ENCODE peak calls at places on chromosomes 1 and 21, in five cellular contexts. E is OCI-LY7, D is stomach, G is pancreas, T is cardiac muscle cell. Y is an unnamed sample.

GRCh38 chr1:179805291-179806195 is 62.5 kb downstream of the FAM163A start:
- DNase-seq in E (no peak), D (no peak), T (peak), G (no peak), Y (no peak)

GRCh38 chr21:33265664-33266049 is 510 bp upstream of the IL10RB start:
- DNase-seq in G (no peak), E (peak), D (peak), T (no peak), Y (no peak)

GRCh38 chr1:218611916-218612580 is 266.9 kb downstream of the TGFB2 start:
- DNase-seq in E (no peak), D (no peak), T (no peak), G (no peak), Y (no peak)

GRCh38 chr1:74534241-74534640 is 21.8 kb upstream of the LRRC53 start:
- DNase-seq in T (no peak), D (no peak), G (no peak), E (no peak), Y (no peak)

GRCh38 chr1:162276493-162276892 is 100.2 kb downstream of the SPATA46 start:
- DNase-seq in T (peak), D (no peak), E (peak), G (no peak), Y (no peak)

GRCh38 chr1:8987881-8988617 is 38.2 kb downstream of the SLC2A7 start:
- DNase-seq in G (peak), T (peak), D (peak), E (peak), Y (peak)

GRCh38 chr21:17673261-17674020 is 60.7 kb upstream of the BTG3 start:
- DNase-seq in T (peak), D (no peak), G (no peak), E (no peak), Y (no peak)

GRCh38 chr21:35367558-35367957 is 318.5 kb upstream of the RUNX1 start:
- DNase-seq in E (no peak), D (no peak), G (no peak), T (no peak), Y (no peak)

GRCh38 chr1:61842863-61843514 is 100.7 kb downstream of the PATJ start:
- DNase-seq in E (no peak), T (peak), G (no peak), D (no peak), Y (peak)

GRCh38 chr1:24027838-24028468 is 47.8 kb upstream of the SRSF10 start:
- DNase-seq in D (no peak), T (peak), G (no peak), E (peak), Y (no peak)

GRCh38 chr1:4215391-4215790 is 315.3 kb upstream of the C1orf174 start:
- DNase-seq in D (no peak), T (no peak), G (no peak), E (no peak), Y (no peak)

GRCh38 chr1:183180213-183180612 is 5.9 kb upstream of the LAMC2 start:
- DNase-seq in E (no peak), D (peak), T (peak), G (peak), Y (no peak)

GRCh38 chr1:23273450-23274133 is 56.3 kb upstream of the HTR1D start:
- DNase-seq in T (peak), G (no peak), E (no peak), D (no peak), Y (no peak)

GRCh38 chr1:29332204-29332603 is 95.9 kb downstream of the PTPRU start:
- DNase-seq in D (no peak), T (peak), E (peak), G (peak), Y (no peak)

GRCh38 chr1:23777979-23778814 is at the start of gene PITHD1:
- DNase-seq in G (peak), E (peak), D (peak), T (peak), Y (peak)

GRCh38 chr1:19418503-19418971 is 66.8 kb downstream of the CAPZB start:
- DNase-seq in E (no peak), G (no peak), D (no peak), T (no peak), Y (no peak)

GRCh38 chr1:110465038-110465813 is 14.3 kb downstream of the PROK1 start:
- DNase-seq in G (no peak), D (no peak), E (no peak), T (no peak), Y (no peak)

GRCh38 chr21:42439284-42440186 is 35.8 kb downstream of the UBASH3A start:
- DNase-seq in G (no peak), E (no peak), D (no peak), T (no peak), Y (no peak)

GRCh38 chr1:224456637-224456953 is 22.0 kb upstream of the WDR26 start:
- DNase-seq in E (no peak), G (no peak), D (no peak), T (no peak), Y (no peak)

GRCh38 chr1:207025144-207025880 is 7.2 kb downstream of the C1orf116 start:
- DNase-seq in G (no peak), D (peak), E (no peak), T (peak), Y (no peak)

GRCh38 chr1:53475661-53476060 is 16.5 kb downstream of the DMRTB1 start:
- DNase-seq in T (no peak), G (no peak), D (no peak), E (no peak), Y (no peak)

GRCh38 chr1:157968951-157969350 is 24.5 kb upstream of the KIRREL1 start:
- DNase-seq in T (peak), D (no peak), G (no peak), E (no peak), Y (no peak)

GRCh38 chr1:165144757-165145397 is 211.6 kb downstream of the LMX1A start:
- DNase-seq in G (peak), D (peak), E (peak), T (peak), Y (peak)

GRCh38 chr1:8866792-8867415 is 11.6 kb downstream of the ENO1 start:
- DNase-seq in E (no peak), T (no peak), G (no peak), D (no peak), Y (no peak)

GRCh38 chr1:183349201-183349711 is 68.9 kb downstream of the NMNAT2 start:
- DNase-seq in G (no peak), E (no peak), T (peak), D (no peak), Y (peak)

GRCh38 chr1:115204529-115204928 is 115.2 kb upstream of the TSPAN2 start:
- DNase-seq in G (no peak), D (no peak), T (peak), E (no peak), Y (no peak)

GRCh38 chr1:21752186-21752585 is 30.8 kb downstream of the USP48 start:
- DNase-seq in G (no peak), D (no peak), T (no peak), E (no peak), Y (no peak)

GRCh38 chr1:75731881-75732280 is 7.4 kb downstream of the ACADM start:
- DNase-seq in E (no peak), G (no peak), T (no peak), D (no peak), Y (no peak)

GRCh38 chr1:116950497-116951174 is 40.9 kb downstream of the PTGFRN start:
- DNase-seq in T (peak), E (no peak), D (no peak), G (no peak), Y (no peak)

GRCh38 chr1:85042413-85042812 is 5.9 kb downstream of the MCOLN3 start:
- DNase-seq in E (no peak), T (no peak), D (no peak), G (no peak), Y (no peak)

GRCh38 chr1:236904874-236905741 is 99.1 kb downstream of the MT1HL1 start:
- DNase-seq in E (no peak), D (no peak), G (no peak), T (peak), Y (no peak)

GRCh38 chr1:201728731-201729130 is 100.2 kb upstream of the IPO9 start:
- DNase-seq in E (no peak), T (no peak), G (no peak), D (no peak), Y (no peak)

GRCh38 chr21:45408271-45408791 is 3.4 kb downstream of the COL18A1 start:
- DNase-seq in D (no peak), G (peak), T (no peak), E (no peak), Y (no peak)

GRCh38 chr21:45410151-45410864 is 5.3 kb downstream of the COL18A1 start:
- DNase-seq in D (no peak), T (peak), G (no peak), E (no peak), Y (no peak)

GRCh38 chr21:45409466-45410150 is 4.6 kb downstream of the COL18A1 start:
- DNase-seq in G (no peak), D (no peak), E (no peak), T (no peak), Y (no peak)

GRCh38 chr21:45407629-45408247 is 2.8 kb downstream of the COL18A1 start:
- DNase-seq in E (no peak), T (no peak), G (peak), D (no peak), Y (no peak)

DNA sequence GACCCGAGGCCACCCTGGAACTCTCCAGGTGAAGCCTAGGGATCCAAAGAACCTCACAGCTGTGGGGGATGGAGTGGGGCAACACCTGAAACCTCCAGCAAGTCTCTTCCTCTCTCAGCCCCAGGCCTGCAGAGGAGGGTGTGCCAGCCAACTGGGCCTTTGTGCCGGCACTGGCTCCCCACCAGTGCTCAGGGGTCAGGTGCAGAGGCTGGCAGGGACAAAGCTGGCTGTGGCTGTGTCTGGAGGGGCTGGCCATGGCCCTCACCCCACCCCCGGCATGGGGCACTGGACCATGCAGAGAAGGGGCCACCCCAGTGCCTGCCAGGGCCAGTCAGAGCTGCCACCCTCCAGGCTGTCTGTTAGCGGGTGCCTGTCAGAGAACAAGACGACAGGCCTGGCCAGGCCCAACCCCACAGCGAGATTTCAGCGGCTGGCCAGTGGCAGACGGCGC is 3.9 kb downstream of the COL18A1 start:
- DNase-seq in G (peak), D (no peak), T (no peak), E (no peak), Y (no peak)
- H3K27ac ChIP-seq in G (no peak), D (no peak), T (peak), E (no peak), Y (peak)

GRCh38 chr1:199242601-199243000 is 603.8 kb downstream of the PTPRC start:
- DNase-seq in E (no peak), D (no peak), T (no peak), G (no peak), Y (no peak)
- H3K27ac ChIP-seq in E (no peak), D (no peak), T (no peak), G (no peak), Y (no peak)

GRCh38 chr1:241640867-241641542 is 836 bp upstream of the CHML start:
- DNase-seq in G (no peak), D (no peak), E (peak), T (no peak), Y (peak)
- H3K27ac ChIP-seq in G (peak), D (peak), E (no peak), T (no peak), Y (peak)

DNA sequence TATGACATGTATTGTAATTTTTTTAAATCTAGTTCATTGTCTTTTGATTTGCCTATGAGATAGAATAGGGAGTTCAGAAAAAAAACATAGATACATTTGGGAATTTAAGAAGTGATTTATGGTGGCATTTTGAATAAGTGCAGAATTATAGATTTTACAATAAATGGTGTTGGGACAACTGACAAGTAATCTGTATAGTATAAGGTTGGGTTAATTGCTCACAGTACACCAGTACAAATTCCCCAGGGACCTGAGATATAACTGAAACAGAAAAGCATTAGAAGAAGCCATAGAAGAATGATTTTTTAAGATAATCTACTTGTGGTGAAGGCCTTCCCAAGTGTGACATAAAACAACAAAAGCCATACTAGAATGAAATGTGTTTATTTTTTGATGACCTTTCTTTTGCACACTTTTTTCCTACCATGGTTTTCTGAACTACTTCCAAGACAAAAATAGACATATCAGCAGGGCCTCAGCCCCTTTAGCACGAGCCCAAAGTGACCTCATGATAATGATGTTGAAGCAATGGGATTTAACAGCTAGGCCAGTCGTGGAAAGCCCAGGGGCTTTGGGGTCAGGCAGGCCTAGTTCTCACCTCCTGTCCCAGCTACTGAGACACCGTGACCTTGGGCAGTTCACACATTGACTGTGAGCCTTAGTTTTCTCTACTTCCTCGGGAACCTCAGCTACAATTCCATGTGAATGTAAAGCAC is 87.4 kb downstream of the GREM2 start:
- DNase-seq in D (no peak), E (no peak), T (no peak), G (no peak), Y (no peak)
- H3K27ac ChIP-seq in D (no peak), E (no peak), T (peak), G (no peak), Y (no peak)